ENCODE peak calls at places on chromosome 6, in nine cellular contexts. Z is HCT116; Y is KG1; V is activated T-cell treated with anti-CD3 and anti-CD28 coated beads, Interleukin-2, amount 50 U/mL, for 72 hours; S is mucosa of descending colon; O is GM12892; L is ovary; U is left ventricle myocardium superior; T is NCI-H2171 treated with DMSO at 0.1 percent for 48 hours. J is an unnamed sample.

GRCh38 chr6:22770042-22770441 is 200.7 kb downstream of the HDGFL1 start:
- DNase-seq in Z (no peak), Y (no peak), V (no peak), S (no peak), O (no peak), L (no peak), U (no peak), T (no peak), J (no peak)

GRCh38 chr6:311679-312220 is 19.5 kb downstream of the DUSP22 start:
- DNase-seq in Z (no peak), Y (no peak), V (no peak), S (no peak), O (no peak), L (no peak), U (peak), T (no peak), J (no peak)

GRCh38 chr6:36605560-36606391 is 11.6 kb downstream of the SRSF3 start:
- DNase-seq in Z (no peak), Y (no peak), V (no peak), S (no peak), O (no peak), L (no peak), U (no peak), T (no peak), J (no peak)

GRCh38 chr6:96032646-96033045 is 16.9 kb downstream of the FUT9 start:
- DNase-seq in Z (no peak), Y (no peak), V (no peak), S (no peak), O (no peak), L (no peak), U (no peak), T (no peak), J (no peak)

GRCh38 chr6:3911614-3912336 is 62.6 kb downstream of the FAM50B start:
- DNase-seq in Z (peak), Y (no peak), V (no peak), S (no peak), O (no peak), L (peak), U (peak), T (peak), J (no peak)

GRCh38 chr6:154604120-154604519 is 93.6 kb upstream of the CNKSR3 start:
- DNase-seq in Z (no peak), Y (no peak), V (no peak), S (no peak), O (no peak), L (no peak), U (no peak), T (no peak), J (peak)

GRCh38 chr6:32973144-32973854 is 4.9 kb downstream of the BRD2 start:
- DNase-seq in Z (no peak), Y (no peak), V (peak), S (peak), O (no peak), L (peak), U (no peak), T (no peak), J (no peak)

GRCh38 chr6:34771727-34772126 is 14.4 kb downstream of the SNRPC start:
- DNase-seq in Z (no peak), Y (no peak), V (no peak), S (no peak), O (no peak), L (no peak), U (no peak), T (no peak), J (peak)

GRCh38 chr6:17705428-17705777 is 1.3 kb downstream of the NUP153 start:
- DNase-seq in Z (peak), Y (no peak), V (no peak), S (no peak), O (no peak), L (peak), U (no peak), T (peak), J (no peak)

J was measured in MV-4-11.